ENCODE peak calls at places on chromosomes 3 and 15, in five cellular contexts. V is tibial nerve; I is CD8-positive, alpha-beta memory T cell; K is mammary epithelial cell; J is GM23248. O is an unnamed sample.

GRCh38 chr3:12479919-12480425 is 4.3 kb upstream of the TSEN2 start:
- DNase-seq in V (no peak), I (no peak), K (peak; percentile 8), J (peak; percentile 58), O (peak; percentile 28)

GRCh38 chr3:174442317-174442682 is 416.8 kb upstream of the NAALADL2 start:
- DNase-seq in V (no peak), I (no peak), K (no peak), J (peak; percentile 60), O (no peak)

GRCh38 chr3:85930718-85931117 is 971.9 kb downstream of the CADM2 start:
- DNase-seq in V (no peak), I (no peak), K (no peak), J (no peak), O (no peak)

GRCh38 chr15:32994810-32995424 is 199.6 kb downstream of the FMN1 start:
- DNase-seq in V (no peak), I (no peak), K (no peak), J (peak; percentile 70), O (peak; percentile 48)

GRCh38 chr15:44136991-44137477 is 58.0 kb downstream of the FRMD5 start:
- DNase-seq in V (no peak), I (no peak), K (no peak), J (no peak), O (no peak)

GRCh38 chr3:36992806-36993325 is at the start of gene EPM2AIP1:
- DNase-seq in V (no peak), I (peak; percentile 98), K (no peak), J (peak; percentile 100), O (peak; percentile 100)

GRCh38 chr15:50840520-50840919 is 68.0 kb upstream of the AP4E1 start:
- DNase-seq in V (no peak), I (no peak), K (no peak), J (no peak), O (no peak)

GRCh38 chr15:42404461-42405235 is 45.3 kb downstream of the CAPN3 start:
- DNase-seq in V (no peak), I (no peak), K (no peak), J (no peak), O (no peak)

GRCh38 chr15:32763295-32763694 is 45.5 kb downstream of the GREM1 start:
- DNase-seq in V (no peak), I (no peak), K (no peak), J (no peak), O (no peak)

GRCh38 chr15:37574985-37575384 is 359.5 kb upstream of the TMCO5A start:
- DNase-seq in V (no peak), I (no peak), K (no peak), J (no peak), O (peak; percentile 6)

GRCh38 chr3:45673273-45673672 is 15.9 kb upstream of the SACM1L start:
- DNase-seq in V (no peak), I (no peak), K (no peak), J (no peak), O (no peak)
- H3K4me1 ChIP-seq in V (peaks cover 23% of the 10 kb centered on the region), I (peaks cover 21% of the 10 kb centered on the region), K (peaks cover 29% of the 10 kb centered on the region), J (peaks cover 34% of the 10 kb centered on the region), O (peaks cover 8% of the 10 kb centered on the region)

DNA sequence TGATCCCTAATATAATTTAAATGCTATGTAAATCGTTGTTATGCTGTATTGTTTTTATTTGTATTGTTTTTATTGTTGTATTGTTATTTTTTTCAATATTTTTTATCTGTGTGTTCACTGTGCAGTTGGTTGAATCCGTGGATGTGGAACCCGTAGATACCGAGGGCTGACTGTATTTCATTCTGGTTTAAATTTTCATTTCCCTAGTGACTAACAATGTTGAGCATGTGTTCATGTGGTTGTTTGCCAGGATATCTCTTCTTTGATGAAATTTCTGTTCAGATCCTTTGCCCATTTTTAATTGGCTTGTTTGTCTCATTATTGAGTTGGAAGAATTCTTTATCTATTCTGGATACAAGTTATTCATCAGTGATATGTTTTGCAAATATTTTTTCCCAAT is 29.7 kb downstream of the STOML1 start:
- DNase-seq in V (no peak), I (no peak), K (no peak), J (peak; percentile 60), O (no peak)
- H3K4me1 ChIP-seq in V (peaks cover 13% of the 10 kb centered on the region), I (peaks cover 50% of the 10 kb centered on the region), K (peaks cover 43% of the 10 kb centered on the region), J (peaks cover 51% of the 10 kb centered on the region), O (peaks cover 52% of the 10 kb centered on the region)

DNA sequence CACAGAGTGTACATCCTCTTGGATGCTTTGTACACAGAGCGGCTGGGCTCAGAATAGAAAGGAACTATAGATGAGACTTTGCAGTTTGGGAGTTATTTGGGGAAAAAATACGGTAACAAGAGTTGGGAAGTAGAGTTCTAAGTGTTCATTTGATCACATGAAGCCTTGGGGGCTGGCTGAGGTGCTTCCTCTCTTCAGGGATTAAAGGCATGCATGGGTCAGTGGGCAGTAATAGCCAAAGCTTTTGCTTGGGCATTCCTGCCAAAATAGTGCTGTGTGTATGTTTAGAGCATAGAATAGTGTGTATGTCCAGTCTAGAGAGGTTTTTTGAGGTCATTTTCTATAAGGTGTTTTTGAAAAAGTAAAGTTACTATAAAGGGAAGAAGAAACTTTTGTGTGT is 12.8 kb downstream of the AKAP13 start:
- DNase-seq in V (no peak), I (no peak), K (no peak), J (no peak), O (no peak)
- H3K4me1 ChIP-seq in V (no peaks in the 10 kb centered on the region), I (peaks cover 21% of the 10 kb centered on the region), K (peaks cover 13% of the 10 kb centered on the region), J (peaks cover 23% of the 10 kb centered on the region), O (peaks cover 21% of the 10 kb centered on the region)

DNA sequence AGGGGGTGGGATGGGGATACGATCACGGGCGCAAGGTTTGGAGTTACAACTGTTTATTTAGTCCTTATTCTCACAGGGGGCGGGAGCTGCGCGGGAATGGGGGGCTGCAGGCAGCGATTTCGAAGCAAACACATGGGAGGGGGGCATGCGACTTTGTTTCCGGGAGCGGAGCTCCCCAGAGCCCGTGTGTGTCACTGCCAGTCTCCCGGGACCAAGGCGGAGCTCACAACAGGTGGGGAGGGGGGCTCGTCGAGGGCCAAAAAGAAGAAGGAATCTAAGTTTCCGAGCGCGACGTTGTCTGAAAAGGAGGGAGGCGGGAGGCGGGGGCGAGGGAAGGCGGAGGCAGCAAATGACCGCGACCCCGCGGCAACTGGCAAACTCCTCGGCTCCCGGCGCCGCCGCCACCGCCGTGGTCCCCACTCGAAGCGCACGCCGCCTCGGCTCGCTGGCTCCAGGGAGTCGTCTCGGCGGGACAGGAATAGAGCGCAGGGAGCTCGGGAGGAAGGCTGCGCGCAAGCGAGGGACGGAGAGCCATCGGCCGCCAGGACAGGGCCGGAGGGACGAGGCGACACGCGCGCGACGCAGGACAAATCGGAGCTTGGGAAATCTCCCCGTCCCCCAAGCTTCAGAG is 1.4 kb downstream of the FOXP1 start:
- DNase-seq in V (peak; percentile 17), I (peak; percentile 1), K (peak; percentile 45), J (peak; percentile 71), O (peak; percentile 58)
- H3K4me1 ChIP-seq in V (peaks cover 12% of the 10 kb centered on the region), I (peaks cover 26% of the 10 kb centered on the region), K (peaks cover 25% of the 10 kb centered on the region), J (peaks cover 54% of the 10 kb centered on the region), O (peaks cover 34% of the 10 kb centered on the region)

GRCh38 chr3:157526036-157526435 is 22.8 kb upstream of the VEPH1 start:
- DNase-seq in V (no peak), I (no peak), K (no peak), J (no peak), O (no peak)
- H3K4me1 ChIP-seq in V (no peaks in the 10 kb centered on the region), I (no peaks in the 10 kb centered on the region), K (no peaks in the 10 kb centered on the region), J (peaks cover 53% of the 10 kb centered on the region), O (peaks cover 21% of the 10 kb centered on the region)

DNA sequence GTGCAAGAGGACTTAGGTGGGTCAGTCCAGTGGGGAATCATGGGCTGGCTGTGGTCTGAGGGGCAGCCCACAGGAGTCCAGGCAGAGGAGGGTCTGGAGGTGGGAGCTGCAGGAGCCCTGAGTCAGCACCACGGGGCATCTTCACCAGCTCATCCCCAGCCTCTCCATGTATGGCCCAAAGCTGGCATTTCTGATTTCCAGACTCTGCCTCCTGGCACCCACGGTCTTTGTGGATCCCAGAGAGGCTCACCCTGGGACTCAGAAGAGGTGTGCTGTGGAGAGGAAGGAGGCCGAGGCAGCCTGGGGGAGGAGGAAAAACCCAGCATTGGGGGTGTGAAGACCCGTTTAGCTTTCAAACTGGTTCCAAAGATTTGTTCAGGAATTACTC is 64.5 kb upstream of the KLF13 start:
- DNase-seq in V (no peak), I (no peak), K (no peak), J (no peak), O (no peak)
- H3K4me1 ChIP-seq in V (peaks cover 44% of the 10 kb centered on the region), I (peaks cover 63% of the 10 kb centered on the region), K (peaks cover 14% of the 10 kb centered on the region), J (no peaks in the 10 kb centered on the region), O (no peaks in the 10 kb centered on the region)

DNA sequence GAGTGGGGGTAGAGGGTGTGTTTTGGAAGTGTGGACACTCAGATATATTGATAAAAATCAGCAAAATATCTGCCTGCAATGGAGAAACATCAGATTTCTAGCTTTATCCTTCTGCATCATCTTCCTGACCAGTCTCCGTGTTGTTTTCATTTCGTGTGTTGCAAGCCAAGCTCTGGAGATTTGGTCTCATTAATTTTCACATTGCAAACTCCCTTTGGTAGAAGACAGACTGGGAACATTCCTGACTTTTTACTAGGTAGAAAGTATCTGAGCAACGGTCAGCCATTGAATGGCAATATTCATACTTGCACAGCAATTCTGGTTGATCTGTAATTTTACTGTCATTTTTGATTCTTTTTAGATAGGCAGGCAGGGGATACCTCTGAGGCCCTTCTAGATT is 30.4 kb downstream of the FSTL1 start:
- DNase-seq in V (no peak), I (no peak), K (no peak), J (no peak), O (no peak)
- H3K4me1 ChIP-seq in V (peaks cover 54% of the 10 kb centered on the region), I (peaks cover 5% of the 10 kb centered on the region), K (peaks cover 23% of the 10 kb centered on the region), J (peaks cover 86% of the 10 kb centered on the region), O (peaks cover 65% of the 10 kb centered on the region)

GRCh38 chr3:16392733-16393132 is 120.8 kb downstream of the RFTN1 start:
- DNase-seq in V (no peak), I (no peak), K (no peak), J (no peak), O (no peak)
- H3K4me1 ChIP-seq in V (no peaks in the 10 kb centered on the region), I (no peaks in the 10 kb centered on the region), K (no peaks in the 10 kb centered on the region), J (peaks cover 23% of the 10 kb centered on the region), O (peaks cover 30% of the 10 kb centered on the region)

DNA sequence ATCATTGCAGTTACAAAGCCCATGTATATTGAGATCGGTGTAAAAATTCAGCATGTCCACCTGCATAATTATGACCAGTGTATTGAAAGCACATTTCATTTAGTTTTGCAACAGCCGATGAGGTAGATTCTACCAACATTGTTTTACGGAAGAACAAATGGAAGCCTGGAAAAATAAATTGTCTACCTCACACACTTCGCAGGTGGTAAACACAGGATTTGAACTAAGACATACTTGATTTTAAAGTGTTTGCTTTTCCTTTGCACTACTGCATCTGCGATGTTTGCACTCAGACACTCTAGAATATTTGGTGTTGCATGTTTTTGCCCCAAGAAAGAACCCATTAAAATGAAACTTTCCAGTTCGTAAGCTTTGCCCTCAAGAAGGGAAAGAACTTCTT is 148.4 kb downstream of the PGPEP1L start:
- DNase-seq in V (no peak), I (no peak), K (no peak), J (no peak), O (no peak)
- H3K4me1 ChIP-seq in V (peaks cover 24% of the 10 kb centered on the region), I (peaks cover 13% of the 10 kb centered on the region), K (peaks cover 32% of the 10 kb centered on the region), J (peaks cover 78% of the 10 kb centered on the region), O (peaks cover 68% of the 10 kb centered on the region)

DNA sequence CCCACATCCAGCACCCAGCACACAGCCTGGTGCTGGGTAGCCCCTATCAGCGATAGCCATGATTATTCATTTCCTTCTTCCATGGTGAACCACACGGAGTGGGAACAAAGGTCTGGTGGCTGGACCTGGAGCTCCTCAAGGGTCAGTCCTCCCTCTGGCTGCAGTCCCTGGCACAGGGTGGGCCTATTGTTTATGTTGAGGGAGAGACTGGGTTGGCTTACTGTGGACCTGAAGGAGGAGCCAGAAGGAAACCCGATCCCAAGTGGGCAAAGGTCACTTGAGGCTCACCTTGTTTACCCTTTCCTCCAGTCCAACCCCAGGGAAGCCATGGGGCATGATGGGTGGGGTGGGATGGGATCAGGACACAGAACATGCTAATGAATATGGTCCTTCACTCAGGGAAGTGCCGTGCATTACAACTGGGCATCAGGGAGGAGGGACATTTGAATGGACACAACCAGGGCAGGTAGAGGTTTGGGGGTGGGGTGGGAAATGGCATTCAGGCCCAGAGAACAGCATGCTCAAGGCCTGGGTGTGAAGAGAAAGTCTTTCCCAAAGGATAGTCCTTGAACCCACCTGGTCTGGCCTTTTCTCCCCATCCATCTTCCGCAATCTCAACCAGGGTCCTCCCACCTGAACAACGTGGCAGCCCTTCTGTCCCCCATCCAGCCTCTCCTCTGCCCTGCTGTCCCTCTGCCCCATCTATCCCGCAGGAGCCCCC is 1.4 kb upstream of the PRKCD start:
- DNase-seq in V (no peak), I (no peak), K (no peak), J (no peak), O (no peak)
- H3K4me1 ChIP-seq in V (peaks cover 15% of the 10 kb centered on the region), I (peaks cover 25% of the 10 kb centered on the region), K (peaks cover 50% of the 10 kb centered on the region), J (peaks cover 4% of the 10 kb centered on the region), O (peaks cover 11% of the 10 kb centered on the region)

O was measured in SJSA1.